ENCODE peak calls at places on chromosome 12, in eight cellular contexts. T is GM20000; X is MM.1S; B is mesenchymal stem cell; E is stimulated activated naive B cell treated with anti-CD40 and anti-IgM and Interleukin-4, amounts not matched to agents 10 μg/mL and 1 μg/mL and 100 μg/mL, for 72 hours; K is keratinocyte; F is stimulated activated CD8-positive, alpha-beta memory T cell treated with anti-CD3 and anti-CD28 coated beads, Interleukin-4, amount 100 ng/mL, for 4 hours; L is NCI-H345. R is an unnamed sample.

GRCh38 chr12:42590324-42590934 is 883 bp upstream of the PRICKLE1 start:
- DNase-seq in F (no peak), E (peak), L (no peak), T (peak), X (peak), B (peak), K (no peak), R (peak)

GRCh38 chr12:50742776-50743175 is 21.1 kb upstream of the ATF1 start:
- DNase-seq in K (no peak), E (no peak), X (no peak), B (no peak), L (no peak), F (no peak), T (no peak), R (no peak)

GRCh38 chr12:89946518-89946917 is 237.9 kb upstream of the ATP2B1 start:
- DNase-seq in B (no peak), L (no peak), F (no peak), K (no peak), E (no peak), T (no peak), X (no peak), R (no peak)

GRCh38 chr12:94677778-94678177 is 27.4 kb upstream of the TMCC3 start:
- DNase-seq in K (no peak), X (peak), L (no peak), F (no peak), T (no peak), E (no peak), B (no peak), R (no peak)

GRCh38 chr12:114688256-114688845 is 4.4 kb upstream of the TBX3 start:
- DNase-seq in F (no peak), K (no peak), T (no peak), L (no peak), B (no peak), E (no peak), X (no peak), R (no peak)

GRCh38 chr12:50314629-50315312 is 31.5 kb upstream of the LIMA1 start:
- DNase-seq in K (no peak), L (no peak), F (no peak), T (peak), X (no peak), B (peak), E (no peak), R (peak)

GRCh38 chr12:80802652-80803051 is 85.9 kb downstream of the MYF5 start:
- DNase-seq in F (no peak), X (peak), E (no peak), L (no peak), B (no peak), K (no peak), T (no peak), R (no peak)

GRCh38 chr12:108720757-108721514 is 10.4 kb downstream of the CORO1C start:
- DNase-seq in B (peak), L (no peak), F (no peak), X (no peak), E (no peak), K (no peak), T (no peak), R (peak)

GRCh38 chr12:109737631-109738030 is 24.0 kb downstream of the FAM222A start:
- DNase-seq in F (no peak), T (no peak), X (no peak), K (no peak), L (no peak), B (no peak), E (no peak), R (no peak)

GRCh38 chr12:128121424-128121823 is 145.5 kb upstream of the TMEM132C start:
- DNase-seq in B (no peak), X (no peak), F (no peak), E (no peak), K (no peak), T (no peak), L (no peak), R (no peak)

GRCh38 chr12:87274594-87275245 is 754.5 kb downstream of the C12orf50 start:
- DNase-seq in K (no peak), T (no peak), F (no peak), E (no peak), B (peak), L (peak), X (peak), R (peak)

GRCh38 chr12:125065021-125065752 is at the start of gene AACS:
- DNase-seq in E (peak), K (no peak), X (peak), F (peak), B (peak), L (peak), T (peak), R (peak)

GRCh38 chr12:43104524-43104923 is 447.5 kb downstream of the ADAMTS20 start:
- DNase-seq in F (no peak), L (no peak), E (no peak), T (no peak), X (no peak), B (no peak), K (no peak), R (peak)

GRCh38 chr12:51424662-51425539 is at the start of gene SLC4A8:
- DNase-seq in K (no peak), T (peak), B (peak), X (peak), F (peak), E (peak), L (peak), R (peak)

GRCh38 chr12:1531654-1532366 is 62.6 kb downstream of the FBXL14 start:
- DNase-seq in L (no peak), F (no peak), E (no peak), T (peak), X (peak), K (no peak), B (no peak), R (no peak)

GRCh38 chr12:39763071-39763893 is 143.7 kb upstream of the ABCD2 start:
- DNase-seq in T (no peak), L (peak), K (no peak), E (no peak), X (no peak), B (no peak), F (no peak), R (no peak)

GRCh38 chr12:88063375-88063774 is 34.2 kb upstream of the C12orf50 start:
- DNase-seq in F (no peak), X (no peak), T (peak), E (no peak), B (peak), K (no peak), L (no peak), R (no peak)

GRCh38 chr12:65536876-65537661 is 258.6 kb downstream of the MSRB3 start:
- DNase-seq in X (no peak), T (no peak), F (no peak), L (no peak), E (no peak), K (peak), B (peak), R (no peak)

GRCh38 chr12:82682326-82682725 is 4.4 kb upstream of the TMTC2 start:
- DNase-seq in L (no peak), T (no peak), X (no peak), K (no peak), E (no peak), F (no peak), B (no peak), R (peak)

GRCh38 chr12:14975451-14975850 is 2.6 kb downstream of the PDE6H start:
- DNase-seq in F (no peak), X (no peak), L (no peak), T (no peak), E (no peak), K (no peak), B (no peak), R (no peak)

GRCh38 chr12:108855284-108856169 is 1.9 kb downstream of the SSH1 start:
- DNase-seq in L (no peak), T (no peak), E (no peak), B (peak), K (no peak), F (no peak), X (no peak), R (no peak)

GRCh38 chr12:46396826-46397225 is 24.3 kb upstream of the SLC38A2 start:
- DNase-seq in T (no peak), F (no peak), E (no peak), K (no peak), X (no peak), L (no peak), B (no peak), R (no peak)

GRCh38 chr12:48002773-48003218 is 1.5 kb downstream of the COL2A1 start:
- DNase-seq in T (peak), X (no peak), K (no peak), F (no peak), L (no peak), E (no peak), B (peak), R (peak)

GRCh38 chr12:47328831-47329545 is 249.2 kb upstream of the AMIGO2 start:
- DNase-seq in L (no peak), T (no peak), E (no peak), F (no peak), K (peak), X (no peak), B (no peak), R (no peak)

GRCh38 chr12:44775916-44776315 is 100.2 kb downstream of the NELL2 start:
- DNase-seq in L (no peak), X (no peak), E (no peak), B (no peak), K (no peak), F (no peak), T (no peak), R (no peak)

GRCh38 chr12:15278816-15279658 is 43.3 kb upstream of the PTPRO start:
- DNase-seq in F (no peak), B (peak), E (no peak), L (no peak), T (no peak), K (peak), X (peak), R (peak)

GRCh38 chr12:40105265-40105514 is 691 bp downstream of the SLC2A13 start:
- DNase-seq in L (no peak), K (no peak), E (no peak), F (no peak), T (no peak), X (no peak), B (no peak), R (no peak)

GRCh38 chr12:32568241-32568640 is 110.9 kb upstream of the DNM1L start:
- DNase-seq in X (no peak), B (peak), F (no peak), T (no peak), L (no peak), K (peak), E (no peak), R (peak)

GRCh38 chr12:104546575-104546974 is 89.8 kb downstream of the CHST11 start:
- DNase-seq in L (no peak), F (no peak), T (no peak), K (peak), E (no peak), B (no peak), X (no peak), R (no peak)

GRCh38 chr12:7229741-7230140 is 40.3 kb downstream of the PEX5 start:
- DNase-seq in B (no peak), F (no peak), E (no peak), L (no peak), K (no peak), X (no peak), T (no peak), R (no peak)

GRCh38 chr12:5243014-5243413 is 188.9 kb upstream of the NTF3 start:
- DNase-seq in T (no peak), X (no peak), L (no peak), E (no peak), B (no peak), F (no peak), K (no peak), R (peak)

GRCh38 chr12:105279460-105280056 is 43.6 kb upstream of the APPL2 start:
- DNase-seq in L (peak), X (peak), T (peak), B (no peak), K (no peak), F (peak), E (no peak), R (peak)

GRCh38 chr12:1197264-1198018 is 206.4 kb downstream of the ERC1 start:
- DNase-seq in T (no peak), B (peak), K (peak), E (no peak), L (no peak), X (no peak), F (no peak), R (no peak)

GRCh38 chr12:107337354-107338095 is 244.2 kb upstream of the CRY1 start:
- DNase-seq in X (no peak), E (no peak), K (no peak), B (no peak), F (no peak), L (no peak), T (no peak), R (no peak)

GRCh38 chr12:87428701-87429277 is 600.4 kb downstream of the C12orf50 start:
- DNase-seq in E (no peak), T (no peak), L (no peak), X (no peak), F (no peak), B (peak), K (no peak), R (no peak)

GRCh38 chr12:49659753-49660152 is 36.4 kb downstream of the PRPF40B start:
- DNase-seq in T (no peak), L (no peak), K (no peak), X (no peak), B (no peak), F (no peak), E (no peak), R (no peak)

GRCh38 chr12:77796775-77797174 is 33.9 kb upstream of the NAV3 start:
- DNase-seq in L (no peak), K (no peak), F (no peak), B (peak), E (no peak), X (no peak), T (no peak), R (no peak)

GRCh38 chr12:118591-118990 is 52.0 kb downstream of the IQSEC3 start:
- DNase-seq in F (no peak), T (no peak), K (no peak), X (no peak), B (no peak), E (no peak), L (no peak), R (no peak)

GRCh38 chr12:106246891-106247730 is 709 bp downstream of the CKAP4 start:
- DNase-seq in X (peak), T (peak), L (peak), K (no peak), B (peak), E (no peak), F (no peak), R (peak)